ENCODE peak calls at places on chromosomes 2 and 18, in nine cellular contexts. One of them, this sample, is unnamed.

GRCh38 chr2:101952551-101952950 is 39.2 kb upstream of the IL1R2 start:
- DNase-seq in SJSA1: no peak
- DNase-seq in NCI-H524 treated with DMSO at 0.1 percent for 48 hours: no peak
- DNase-seq in right atrium auricular region: no peak
- DNase-seq in NK-92 treated with Interleukin-12 subunit alpha and Interleukin-12 subunit beta, amount 100 ng/mL, for 24 hours: no peak
- DNase-seq in effector CD4-positive, alpha-beta T cell: no peak
- DNase-seq in Peyer's patch: no peak
- DNase-seq in heart left ventricle: no peak
- DNase-seq in effector memory CD4-positive, alpha-beta T cell: no peak
- DNase-seq in this sample: no peak

GRCh38 chr2:19868705-19869550 is 32.9 kb downstream of the TTC32 start:
- DNase-seq in effector CD4-positive, alpha-beta T cell: peak
- DNase-seq in Peyer's patch: peak
- DNase-seq in SJSA1: no peak
- DNase-seq in right atrium auricular region: no peak
- DNase-seq in heart left ventricle: peak
- DNase-seq in NK-92 treated with Interleukin-12 subunit alpha and Interleukin-12 subunit beta, amount 100 ng/mL, for 24 hours: no peak
- DNase-seq in effector memory CD4-positive, alpha-beta T cell: peak
- DNase-seq in NCI-H524 treated with DMSO at 0.1 percent for 48 hours: no peak
- DNase-seq in this sample: peak

GRCh38 chr2:171089489-171089888 is 71.2 kb downstream of the TLK1 start:
- DNase-seq in SJSA1: no peak
- DNase-seq in NCI-H524 treated with DMSO at 0.1 percent for 48 hours: no peak
- DNase-seq in effector CD4-positive, alpha-beta T cell: no peak
- DNase-seq in heart left ventricle: no peak
- DNase-seq in effector memory CD4-positive, alpha-beta T cell: no peak
- DNase-seq in Peyer's patch: no peak
- DNase-seq in right atrium auricular region: no peak
- DNase-seq in NK-92 treated with Interleukin-12 subunit alpha and Interleukin-12 subunit beta, amount 100 ng/mL, for 24 hours: no peak
- DNase-seq in this sample: no peak

GRCh38 chr2:238238766-238239551 is 879 bp downstream of the HES6 start:
- DNase-seq in NCI-H524 treated with DMSO at 0.1 percent for 48 hours: no peak
- DNase-seq in Peyer's patch: peak
- DNase-seq in NK-92 treated with Interleukin-12 subunit alpha and Interleukin-12 subunit beta, amount 100 ng/mL, for 24 hours: no peak
- DNase-seq in effector CD4-positive, alpha-beta T cell: peak
- DNase-seq in effector memory CD4-positive, alpha-beta T cell: no peak
- DNase-seq in SJSA1: no peak
- DNase-seq in right atrium auricular region: no peak
- DNase-seq in heart left ventricle: peak
- DNase-seq in this sample: no peak

GRCh38 chr2:98623657-98624056 is 15.3 kb downstream of the UNC50 start:
- DNase-seq in right atrium auricular region: no peak
- DNase-seq in NCI-H524 treated with DMSO at 0.1 percent for 48 hours: no peak
- DNase-seq in NK-92 treated with Interleukin-12 subunit alpha and Interleukin-12 subunit beta, amount 100 ng/mL, for 24 hours: no peak
- DNase-seq in effector CD4-positive, alpha-beta T cell: no peak
- DNase-seq in SJSA1: no peak
- DNase-seq in effector memory CD4-positive, alpha-beta T cell: no peak
- DNase-seq in Peyer's patch: no peak
- DNase-seq in heart left ventricle: no peak
- DNase-seq in this sample: no peak

GRCh38 chr18:79884963-79885728 is 66.3 kb downstream of the SLC66A2 start:
- DNase-seq in heart left ventricle: no peak
- DNase-seq in SJSA1: no peak
- DNase-seq in effector CD4-positive, alpha-beta T cell: no peak
- DNase-seq in right atrium auricular region: peak
- DNase-seq in NK-92 treated with Interleukin-12 subunit alpha and Interleukin-12 subunit beta, amount 100 ng/mL, for 24 hours: no peak
- DNase-seq in effector memory CD4-positive, alpha-beta T cell: no peak
- DNase-seq in Peyer's patch: no peak
- DNase-seq in NCI-H524 treated with DMSO at 0.1 percent for 48 hours: no peak
- DNase-seq in this sample: no peak

GRCh38 chr18:28045880-28046279 is 131.1 kb downstream of the CDH2 start:
- DNase-seq in SJSA1: no peak
- DNase-seq in effector CD4-positive, alpha-beta T cell: no peak
- DNase-seq in NK-92 treated with Interleukin-12 subunit alpha and Interleukin-12 subunit beta, amount 100 ng/mL, for 24 hours: no peak
- DNase-seq in NCI-H524 treated with DMSO at 0.1 percent for 48 hours: no peak
- DNase-seq in heart left ventricle: no peak
- DNase-seq in right atrium auricular region: no peak
- DNase-seq in effector memory CD4-positive, alpha-beta T cell: no peak
- DNase-seq in Peyer's patch: no peak
- DNase-seq in this sample: no peak

GRCh38 chr2:120219766-120220165 is 3.4 kb downstream of the TMEM185B start:
- DNase-seq in effector memory CD4-positive, alpha-beta T cell: no peak
- DNase-seq in NCI-H524 treated with DMSO at 0.1 percent for 48 hours: no peak
- DNase-seq in SJSA1: no peak
- DNase-seq in NK-92 treated with Interleukin-12 subunit alpha and Interleukin-12 subunit beta, amount 100 ng/mL, for 24 hours: no peak
- DNase-seq in heart left ventricle: no peak
- DNase-seq in right atrium auricular region: peak
- DNase-seq in Peyer's patch: peak
- DNase-seq in effector CD4-positive, alpha-beta T cell: no peak
- DNase-seq in this sample: no peak

GRCh38 chr2:236568068-236568921 is 1.3 kb upstream of the ACKR3 start:
- DNase-seq in SJSA1: no peak
- DNase-seq in Peyer's patch: peak
- DNase-seq in effector memory CD4-positive, alpha-beta T cell: no peak
- DNase-seq in right atrium auricular region: no peak
- DNase-seq in NCI-H524 treated with DMSO at 0.1 percent for 48 hours: no peak
- DNase-seq in heart left ventricle: peak
- DNase-seq in NK-92 treated with Interleukin-12 subunit alpha and Interleukin-12 subunit beta, amount 100 ng/mL, for 24 hours: no peak
- DNase-seq in effector CD4-positive, alpha-beta T cell: no peak
- DNase-seq in this sample: peak

GRCh38 chr18:76410033-76410432 is 85.0 kb downstream of the ZNF516 start:
- DNase-seq in SJSA1: no peak
- DNase-seq in effector memory CD4-positive, alpha-beta T cell: no peak
- DNase-seq in Peyer's patch: no peak
- DNase-seq in heart left ventricle: no peak
- DNase-seq in right atrium auricular region: no peak
- DNase-seq in NCI-H524 treated with DMSO at 0.1 percent for 48 hours: no peak
- DNase-seq in NK-92 treated with Interleukin-12 subunit alpha and Interleukin-12 subunit beta, amount 100 ng/mL, for 24 hours: no peak
- DNase-seq in effector CD4-positive, alpha-beta T cell: no peak
- DNase-seq in this sample: no peak

GRCh38 chr2:30221531-30221930 is 9.8 kb upstream of the LBH start:
- DNase-seq in heart left ventricle: no peak
- DNase-seq in NK-92 treated with Interleukin-12 subunit alpha and Interleukin-12 subunit beta, amount 100 ng/mL, for 24 hours: no peak
- DNase-seq in effector memory CD4-positive, alpha-beta T cell: no peak
- DNase-seq in effector CD4-positive, alpha-beta T cell: no peak
- DNase-seq in NCI-H524 treated with DMSO at 0.1 percent for 48 hours: no peak
- DNase-seq in Peyer's patch: no peak
- DNase-seq in SJSA1: no peak
- DNase-seq in right atrium auricular region: no peak
- DNase-seq in this sample: no peak

GRCh38 chr2:178882666-178883440 is 75.6 kb upstream of the TTN start:
- DNase-seq in SJSA1: no peak
- DNase-seq in heart left ventricle: no peak
- DNase-seq in Peyer's patch: no peak
- DNase-seq in effector CD4-positive, alpha-beta T cell: no peak
- DNase-seq in right atrium auricular region: no peak
- DNase-seq in effector memory CD4-positive, alpha-beta T cell: no peak
- DNase-seq in NK-92 treated with Interleukin-12 subunit alpha and Interleukin-12 subunit beta, amount 100 ng/mL, for 24 hours: no peak
- DNase-seq in NCI-H524 treated with DMSO at 0.1 percent for 48 hours: no peak
- DNase-seq in this sample: no peak

GRCh38 chr18:39835303-39836030 is 2119.6 kb upstream of the PIK3C3 start:
- DNase-seq in effector memory CD4-positive, alpha-beta T cell: no peak
- DNase-seq in SJSA1: no peak
- DNase-seq in right atrium auricular region: no peak
- DNase-seq in NCI-H524 treated with DMSO at 0.1 percent for 48 hours: no peak
- DNase-seq in effector CD4-positive, alpha-beta T cell: no peak
- DNase-seq in NK-92 treated with Interleukin-12 subunit alpha and Interleukin-12 subunit beta, amount 100 ng/mL, for 24 hours: no peak
- DNase-seq in Peyer's patch: no peak
- DNase-seq in heart left ventricle: no peak
- DNase-seq in this sample: no peak

GRCh38 chr18:49778826-49779465 is 34.4 kb downstream of the ACAA2 start:
- DNase-seq in NCI-H524 treated with DMSO at 0.1 percent for 48 hours: no peak
- DNase-seq in effector CD4-positive, alpha-beta T cell: no peak
- DNase-seq in SJSA1: no peak
- DNase-seq in NK-92 treated with Interleukin-12 subunit alpha and Interleukin-12 subunit beta, amount 100 ng/mL, for 24 hours: no peak
- DNase-seq in right atrium auricular region: no peak
- DNase-seq in heart left ventricle: no peak
- DNase-seq in Peyer's patch: no peak
- DNase-seq in effector memory CD4-positive, alpha-beta T cell: no peak
- DNase-seq in this sample: peak

GRCh38 chr18:744824-745597 is 32.6 kb upstream of the ENOSF1 start:
- DNase-seq in Peyer's patch: no peak
- DNase-seq in SJSA1: no peak
- DNase-seq in effector memory CD4-positive, alpha-beta T cell: no peak
- DNase-seq in right atrium auricular region: no peak
- DNase-seq in heart left ventricle: no peak
- DNase-seq in effector CD4-positive, alpha-beta T cell: no peak
- DNase-seq in NK-92 treated with Interleukin-12 subunit alpha and Interleukin-12 subunit beta, amount 100 ng/mL, for 24 hours: no peak
- DNase-seq in NCI-H524 treated with DMSO at 0.1 percent for 48 hours: no peak
- DNase-seq in this sample: no peak

GRCh38 chr18:24942144-24942543 is 409.8 kb downstream of the ZNF521 start:
- DNase-seq in Peyer's patch: no peak
- DNase-seq in effector memory CD4-positive, alpha-beta T cell: no peak
- DNase-seq in SJSA1: no peak
- DNase-seq in heart left ventricle: peak
- DNase-seq in effector CD4-positive, alpha-beta T cell: no peak
- DNase-seq in NK-92 treated with Interleukin-12 subunit alpha and Interleukin-12 subunit beta, amount 100 ng/mL, for 24 hours: no peak
- DNase-seq in right atrium auricular region: no peak
- DNase-seq in NCI-H524 treated with DMSO at 0.1 percent for 48 hours: no peak
- DNase-seq in this sample: no peak

GRCh38 chr2:73107211-73107926 is 5.4 kb downstream of the RAB11FIP5 start:
- DNase-seq in NK-92 treated with Interleukin-12 subunit alpha and Interleukin-12 subunit beta, amount 100 ng/mL, for 24 hours: no peak
- DNase-seq in effector memory CD4-positive, alpha-beta T cell: no peak
- DNase-seq in SJSA1: no peak
- DNase-seq in heart left ventricle: peak
- DNase-seq in right atrium auricular region: no peak
- DNase-seq in Peyer's patch: no peak
- DNase-seq in NCI-H524 treated with DMSO at 0.1 percent for 48 hours: no peak
- DNase-seq in effector CD4-positive, alpha-beta T cell: no peak
- DNase-seq in this sample: no peak

GRCh38 chr2:149740490-149740889 is 152.9 kb upstream of the MMADHC start:
- DNase-seq in effector CD4-positive, alpha-beta T cell: no peak
- DNase-seq in NK-92 treated with Interleukin-12 subunit alpha and Interleukin-12 subunit beta, amount 100 ng/mL, for 24 hours: no peak
- DNase-seq in right atrium auricular region: no peak
- DNase-seq in SJSA1: no peak
- DNase-seq in heart left ventricle: no peak
- DNase-seq in NCI-H524 treated with DMSO at 0.1 percent for 48 hours: no peak
- DNase-seq in Peyer's patch: no peak
- DNase-seq in effector memory CD4-positive, alpha-beta T cell: no peak
- DNase-seq in this sample: no peak

GRCh38 chr18:63505566-63506335 is 29.0 kb downstream of the SERPINB5 start:
- DNase-seq in NCI-H524 treated with DMSO at 0.1 percent for 48 hours: no peak
- DNase-seq in effector memory CD4-positive, alpha-beta T cell: no peak
- DNase-seq in right atrium auricular region: no peak
- DNase-seq in Peyer's patch: no peak
- DNase-seq in heart left ventricle: no peak
- DNase-seq in NK-92 treated with Interleukin-12 subunit alpha and Interleukin-12 subunit beta, amount 100 ng/mL, for 24 hours: peak
- DNase-seq in effector CD4-positive, alpha-beta T cell: no peak
- DNase-seq in SJSA1: no peak
- DNase-seq in this sample: peak

GRCh38 chr2:122523143-122523542 is 767.7 kb downstream of the TSN start:
- DNase-seq in Peyer's patch: no peak
- DNase-seq in effector CD4-positive, alpha-beta T cell: no peak
- DNase-seq in effector memory CD4-positive, alpha-beta T cell: no peak
- DNase-seq in right atrium auricular region: no peak
- DNase-seq in NK-92 treated with Interleukin-12 subunit alpha and Interleukin-12 subunit beta, amount 100 ng/mL, for 24 hours: no peak
- DNase-seq in SJSA1: no peak
- DNase-seq in NCI-H524 treated with DMSO at 0.1 percent for 48 hours: no peak
- DNase-seq in heart left ventricle: no peak
- DNase-seq in this sample: peak

This sample was measured in ELF-1.